ENCODE peak calls at places on chromosomes 12 and 14, in seven cellular contexts. C is body of pancreas; X is naive thymus-derived CD4-positive, alpha-beta T cell; I is NT2/D1; B is CD8-positive, alpha-beta T cell; Q is neuronal stem cell; J is esophagus muscularis mucosa. R is an unnamed sample. For H3K36me3, the result is how much of the 10 kb centered on the place peaks cover.

GRCh38 chr12:53023-53734 is 13.4 kb upstream of the IQSEC3 start:
- DNase-seq in C (no peak), J (no peak), Q (no peak), I (no peak), X (no peak), B (no peak), R (no peak)

GRCh38 chr14:66238969-66239368 is 247.2 kb upstream of the CCDC196 start:
- DNase-seq in X (no peak), I (no peak), B (no peak), J (no peak), C (no peak), Q (no peak), R (no peak)

GRCh38 chr14:69573205-69573840 is 1.3 kb downstream of the CCDC177 start:
- DNase-seq in C (no peak), X (no peak), J (no peak), B (no peak), I (no peak), Q (no peak), R (no peak)

GRCh38 chr14:96016761-96017160 is 22.4 kb upstream of the C14orf132 start:
- DNase-seq in B (no peak), X (no peak), I (no peak), C (no peak), J (no peak), Q (no peak), R (peak)

GRCh38 chr12:13256705-13257045 is 60.1 kb downstream of the EMP1 start:
- DNase-seq in J (no peak), X (no peak), I (no peak), B (no peak), Q (no peak), C (no peak), R (no peak)

GRCh38 chr12:14768823-14769405 is 34.4 kb downstream of the WBP11 start:
- DNase-seq in B (peak), Q (no peak), I (no peak), X (no peak), C (peak), J (no peak), R (no peak)

GRCh38 chr12:109020750-109021380 is at the start of gene SVOP:
- DNase-seq in I (peak), C (peak), Q (peak), X (peak), B (no peak), J (peak), R (peak)

GRCh38 chr14:100439781-100440180 is 116.6 kb downstream of the SLC25A47 start:
- DNase-seq in X (no peak), B (no peak), Q (no peak), J (no peak), C (no peak), I (no peak), R (no peak)

GRCh38 chr12:94641283-94641682 is 9.1 kb downstream of the TMCC3 start:
- DNase-seq in X (no peak), I (no peak), J (no peak), C (no peak), B (no peak), Q (no peak), R (no peak)

GRCh38 chr12:127393896-127394295 is 873.1 kb upstream of the TMEM132C start:
- DNase-seq in I (no peak), C (no peak), Q (no peak), B (no peak), J (peak), X (no peak), R (no peak)

GRCh38 chr14:26281280-26281998 is 316.4 kb downstream of the NOVA1 start:
- DNase-seq in J (no peak), B (no peak), Q (no peak), I (no peak), C (no peak), X (no peak), R (no peak)

GRCh38 chr12:131980263-131980662 is 30.5 kb downstream of the EP400 start:
- DNase-seq in I (no peak), Q (no peak), J (no peak), B (no peak), C (no peak), X (no peak), R (no peak)

GRCh38 chr14:50318031-50318626 is 6.0 kb downstream of the DMAC2L start:
- DNase-seq in B (no peak), I (no peak), C (no peak), J (no peak), Q (no peak), X (no peak), R (peak)

GRCh38 chr12:6950944-6951540 is at the start of gene PTPN6:
- DNase-seq in X (peak), I (no peak), B (peak), J (no peak), Q (no peak), C (peak), R (no peak)

GRCh38 chr14:91119556-91120311 is 5.9 kb downstream of the DGLUCY start:
- DNase-seq in X (no peak), C (no peak), J (no peak), Q (no peak), B (no peak), I (no peak), R (peak)

GRCh38 chr12:1808036-1808797 is 12.1 kb upstream of the LRTM2 start:
- DNase-seq in B (no peak), C (no peak), X (no peak), I (no peak), J (no peak), Q (no peak), R (no peak)

GRCh38 chr12:111434049-111434448 is 28.3 kb downstream of the SH2B3 start:
- DNase-seq in Q (no peak), C (no peak), X (no peak), J (no peak), B (no peak), I (no peak), R (no peak)

GRCh38 chr12:71338933-71339332 is 100.7 kb upstream of the LGR5 start:
- DNase-seq in I (no peak), J (no peak), C (no peak), Q (no peak), B (no peak), X (no peak), R (no peak)

GRCh38 chr12:16012086-16012485 is 101.0 kb downstream of the DERA start:
- DNase-seq in I (no peak), C (peak), Q (no peak), X (no peak), J (no peak), B (no peak), R (peak)

GRCh38 chr14:90674043-90674670 is 142.1 kb downstream of the TTC7B start:
- DNase-seq in Q (no peak), B (no peak), J (no peak), C (no peak), I (no peak), X (no peak), R (no peak)

GRCh38 chr14:85415015-85415712 is 114.8 kb upstream of the FLRT2 start:
- DNase-seq in X (no peak), Q (no peak), I (no peak), B (no peak), C (peak), J (no peak), R (peak)

GRCh38 chr14:89067293-89067972 is 243.0 kb downstream of the TTC8 start:
- DNase-seq in X (no peak), C (no peak), Q (no peak), B (no peak), I (no peak), J (peak), R (no peak)

GRCh38 chr12:117347588-117347987 is 13.8 kb downstream of the NOS1 start:
- DNase-seq in C (no peak), Q (no peak), I (no peak), J (no peak), B (no peak), X (no peak), R (no peak)

GRCh38 chr12:116556964-116557706 is 2.0 kb upstream of the MAP1LC3B2 start:
- DNase-seq in Q (no peak), I (no peak), J (no peak), B (no peak), X (no peak), C (no peak), R (no peak)

GRCh38 chr14:89507926-89508460 is 91.0 kb upstream of the FOXN3 start:
- DNase-seq in C (no peak), J (no peak), Q (no peak), X (no peak), B (no peak), I (no peak), R (no peak)

GRCh38 chr14:35403085-35403396 is 1.5 kb downstream of the NFKBIA start:
- DNase-seq in B (no peak), Q (no peak), J (no peak), X (no peak), I (no peak), C (no peak), R (no peak)

GRCh38 chr14:49969961-49970360 is 77.1 kb downstream of the ARF6 start:
- DNase-seq in J (no peak), C (no peak), I (no peak), X (no peak), B (no peak), Q (no peak), R (no peak)

GRCh38 chr14:105067140-105067968 is 2.1 kb upstream of the GPR132 start:
- DNase-seq in C (no peak), Q (no peak), B (peak), X (no peak), J (no peak), I (no peak), R (peak)

GRCh38 chr12:113996026-113996425 is 29.9 kb upstream of the RBM19 start:
- DNase-seq in I (peak), C (no peak), X (no peak), J (no peak), Q (no peak), B (no peak), R (no peak)

DNA sequence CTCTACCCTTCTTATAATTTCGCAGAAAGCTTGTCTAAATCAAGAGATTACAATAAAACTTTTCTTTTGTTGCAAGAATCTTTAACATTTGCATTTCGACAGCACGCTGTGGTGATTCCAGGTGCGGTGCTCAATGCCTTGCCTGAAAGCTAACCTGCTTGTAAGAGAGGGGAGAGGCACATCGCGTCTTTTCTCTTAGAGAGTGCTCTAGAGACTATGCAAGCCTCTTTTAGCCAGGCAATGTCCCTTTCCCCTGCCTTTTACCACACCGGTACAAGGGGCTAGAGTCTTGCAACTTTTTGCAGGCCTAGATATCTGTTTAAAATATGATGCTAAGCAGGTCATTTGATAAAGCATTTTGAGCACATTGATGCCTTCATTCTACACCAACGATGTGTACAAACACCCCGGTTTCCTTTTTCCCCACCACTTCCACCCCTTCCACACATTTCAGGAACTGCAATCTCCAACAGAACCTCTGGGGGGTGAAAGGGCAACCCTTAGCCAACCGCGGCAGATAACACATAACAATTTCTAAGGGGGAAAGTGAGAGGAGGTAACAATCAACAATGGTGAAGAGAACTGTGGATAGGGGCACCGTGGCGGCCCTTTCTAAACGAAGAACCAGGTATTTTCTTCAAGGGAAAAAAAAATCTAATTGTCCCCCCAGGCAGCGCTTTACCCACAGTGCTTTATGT is 1.3 kb downstream of the KITLG start:
- DNase-seq in Q (peak), J (no peak), B (no peak), X (no peak), I (no peak), C (no peak), R (peak)
- H3K4me3 ChIP-seq in Q (peak), J (peak), B (no peak), X (no peak), I (peak), C (peak), R (peak)

GRCh38 chr12:10701226-10701681 is 21.9 kb downstream of the YBX3 start:
- DNase-seq in Q (no peak), I (no peak), B (no peak), X (no peak), C (no peak), J (no peak), R (no peak)

GRCh38 chr12:10695852-10696251 is 22.0 kb upstream of the STYK1 start:
- DNase-seq in Q (no peak), C (no peak), B (no peak), J (no peak), I (no peak), X (no peak), R (no peak)

GRCh38 chr12:10701843-10702242 is 21.3 kb downstream of the YBX3 start:
- DNase-seq in B (no peak), I (no peak), C (no peak), X (no peak), Q (no peak), J (no peak), R (no peak)

GRCh38 chr12:10697872-10698271 is 24.0 kb upstream of the STYK1 start:
- DNase-seq in Q (no peak), B (no peak), C (no peak), X (no peak), J (no peak), I (no peak), R (no peak)
- H3K36me3 ChIP-seq in Q (half or more), B (under half), C (under half), X (under half), J (half or more), I (half or more), R (half or more)

GRCh38 chr14:92675421-92675820 is 73.0 kb downstream of the LGMN start:
- DNase-seq in Q (no peak), J (no peak), C (no peak), X (no peak), B (no peak), I (no peak), R (no peak)
- H3K4me3 ChIP-seq in Q (no peak), J (no peak), C (no peak), X (no peak), B (no peak), I (no peak), R (no peak)

DNA sequence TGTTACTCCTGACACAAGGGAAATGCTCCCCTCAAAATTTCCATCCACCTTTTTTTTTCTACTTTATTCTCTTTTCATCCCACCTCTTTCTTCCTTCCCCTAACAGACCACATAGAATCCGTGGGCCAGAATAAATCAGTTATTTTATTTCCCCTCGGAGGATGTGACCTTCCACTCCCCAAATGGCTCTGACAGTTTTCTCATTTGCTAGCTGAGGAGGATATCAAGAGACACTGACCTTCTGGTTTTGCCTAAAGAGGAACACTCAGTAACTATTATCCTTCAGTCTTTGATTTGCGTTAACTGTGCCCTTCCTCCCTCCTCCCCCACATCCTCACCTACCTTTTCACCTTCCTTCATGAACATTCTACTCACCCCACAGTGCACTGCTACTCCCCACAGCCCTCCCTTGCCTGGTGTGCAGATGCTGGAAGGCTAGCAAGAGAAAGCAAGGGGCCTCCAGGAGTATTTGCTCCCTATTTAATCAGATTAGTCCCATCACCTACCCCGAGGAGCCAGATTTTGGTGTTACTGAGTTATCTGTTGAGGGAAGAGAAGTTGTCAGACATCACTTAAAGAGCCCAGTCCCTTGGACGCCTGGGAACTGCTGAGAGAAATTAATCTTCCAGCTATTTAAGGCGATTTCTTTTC is 11.7 kb downstream of the PSMB5 start:
- DNase-seq in J (no peak), X (peak), Q (no peak), C (no peak), I (no peak), B (no peak), R (no peak)
- H3K36me3 ChIP-seq in J (under half), X (under half), Q (under half), C (under half), I (half or more), B (under half), R (under half)

GRCh38 chr12:46825526-46826414 is at the start of gene SLC38A4:
- DNase-seq in I (no peak), X (no peak), Q (peak), J (no peak), C (peak), B (no peak), R (peak)
- H3K4me3 ChIP-seq in I (peak), X (no peak), Q (peak), J (peak), C (no peak), B (no peak), R (peak)

DNA sequence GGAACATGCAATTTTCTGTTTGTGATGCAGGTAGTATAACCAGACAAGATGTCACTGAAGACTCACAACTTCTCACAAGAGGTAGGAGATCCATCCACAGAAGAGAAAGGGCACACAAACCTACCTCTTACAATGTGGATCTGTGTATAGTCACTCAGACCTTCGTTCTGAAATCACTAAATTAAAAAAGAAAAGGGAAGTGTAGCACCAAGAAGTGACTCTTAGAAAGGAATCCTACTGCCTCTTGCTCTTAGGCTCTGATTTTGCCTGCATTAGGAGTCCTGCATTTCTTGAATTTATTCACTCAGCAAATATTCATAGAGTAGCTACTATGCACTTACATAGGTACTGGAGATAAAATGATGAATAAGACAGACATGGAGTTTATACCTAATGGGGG is 347.6 kb downstream of the BMP4 start:
- DNase-seq in B (no peak), Q (no peak), J (no peak), I (no peak), C (no peak), X (no peak), R (no peak)
- H3K36me3 ChIP-seq in B (under half), Q (under half), J (under half), I (under half), C (under half), X (under half), R (under half)

DNA sequence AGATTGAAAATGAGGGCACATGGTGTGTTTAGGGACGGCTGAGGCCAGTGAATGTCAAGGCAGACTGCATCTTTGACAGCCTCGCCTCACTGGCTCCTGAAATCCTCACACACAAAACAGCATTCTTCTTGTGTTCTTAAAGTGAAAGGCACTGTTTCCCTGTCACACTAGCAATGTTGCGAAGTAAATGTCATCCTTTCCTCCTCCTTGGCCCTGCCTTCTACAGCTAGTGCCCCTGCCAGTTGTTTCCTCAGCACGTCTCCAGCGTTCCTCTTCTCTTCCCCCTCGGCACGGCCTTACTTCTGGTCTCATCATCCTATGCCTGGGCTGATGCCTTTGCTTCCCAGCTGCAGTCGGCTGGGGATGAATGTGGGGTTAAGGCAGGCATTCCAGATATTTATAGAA is 129.4 kb upstream of the DNM1L start:
- DNase-seq in I (no peak), Q (no peak), J (no peak), C (no peak), X (no peak), B (no peak), R (peak)
- H3K4me3 ChIP-seq in I (no peak), Q (no peak), J (no peak), C (no peak), X (no peak), B (no peak), R (peak)

GRCh38 chr12:46219147-46219891 is 49.5 kb downstream of the SLC38A1 start:
- DNase-seq in C (no peak), J (no peak), X (peak), Q (no peak), I (no peak), B (no peak), R (no peak)
- H3K36me3 ChIP-seq in C (under half), J (under half), X (under half), Q (half or more), I (half or more), B (under half), R (half or more)